ENCODE peak calls at places on chromosome 15, in nine cellular contexts. M, R, O, L, E, B, S, U and G are unnamed samples.

GRCh38 chr15:48493084-48493762 is 152.3 kb downstream of the FBN1 start:
- DNase-seq in B (no peak), M (no peak), U (no peak), R (no peak), S (no peak), L (no peak), O (peak), E (no peak), G (no peak)

GRCh38 chr15:30877070-30877469 is 26.6 kb upstream of the FAN1 start:
- DNase-seq in E (no peak), O (no peak), L (no peak), M (peak), B (no peak), R (no peak), S (no peak), U (no peak), G (no peak)

GRCh38 chr15:66670198-66670597 is 31.8 kb upstream of the SMAD6 start:
- DNase-seq in L (no peak), R (no peak), U (no peak), O (no peak), E (no peak), S (no peak), M (no peak), B (no peak), G (no peak)

GRCh38 chr15:80693682-80694623 is 1.2 kb upstream of the ABHD17C start:
- DNase-seq in S (no peak), M (peak), U (peak), R (peak), L (no peak), O (peak), B (no peak), E (no peak), G (no peak)

GRCh38 chr15:85527907-85528306 is 147.5 kb downstream of the AKAP13 start:
- DNase-seq in L (no peak), O (peak), S (peak), B (no peak), M (no peak), U (no peak), E (no peak), R (no peak), G (peak)

GRCh38 chr15:96276438-96277210 is 53.9 kb upstream of the NR2F2 start:
- DNase-seq in B (no peak), L (no peak), O (peak), U (no peak), R (no peak), S (no peak), E (no peak), M (no peak), G (no peak)

GRCh38 chr15:69543681-69544080 is 91.1 kb downstream of the RPLP1 start:
- DNase-seq in R (no peak), B (no peak), M (no peak), U (no peak), O (no peak), L (no peak), E (no peak), S (no peak), G (no peak)

GRCh38 chr15:66798426-66799061 is 96.5 kb downstream of the SMAD6 start:
- DNase-seq in R (no peak), B (no peak), U (no peak), M (no peak), S (no peak), E (no peak), L (no peak), O (peak), G (no peak)

GRCh38 chr15:80343610-80344009 is 60.6 kb upstream of the ARNT2 start:
- DNase-seq in B (no peak), R (peak), E (no peak), O (no peak), S (peak), U (peak), M (peak), L (peak), G (no peak)

GRCh38 chr15:51470512-51470911 is 129.1 kb downstream of the GLDN start:
- DNase-seq in O (no peak), E (no peak), S (no peak), U (no peak), B (no peak), L (no peak), M (no peak), R (no peak), G (no peak)

GRCh38 chr15:74176262-74177208 is 3.0 kb downstream of the ISLR start:
- DNase-seq in U (no peak), E (no peak), O (no peak), L (peak), M (no peak), S (no peak), B (no peak), R (no peak), G (no peak)

GRCh38 chr15:100016632-100017031 is 283.4 kb upstream of the LYSMD4 start:
- DNase-seq in O (no peak), R (no peak), B (no peak), E (no peak), U (no peak), L (no peak), S (no peak), M (no peak), G (no peak)

GRCh38 chr15:33201376-33202189 is 7.1 kb upstream of the FMN1 start:
- DNase-seq in E (peak), B (no peak), U (peak), R (peak), M (peak), O (peak), S (peak), L (no peak), G (no peak)
- H3K27ac ChIP-seq in E (no peak), B (no peak), U (no peak), R (peak), M (peak), O (no peak), S (peak), L (no peak), G (no peak)

GRCh38 chr15:39581501-39582285 is 814 bp downstream of the THBS1 start:
- DNase-seq in O (peak), M (peak), B (no peak), R (peak), L (peak), U (peak), S (peak), E (no peak), G (no peak)

GRCh38 chr15:39580630-39581500 is at the start of gene THBS1:
- DNase-seq in M (peak), R (peak), U (peak), S (peak), E (no peak), B (no peak), O (peak), L (peak), G (peak)

GRCh38 chr15:39580117-39580629 is 706 bp upstream of the THBS1 start:
- DNase-seq in S (peak), B (no peak), O (peak), M (peak), U (peak), R (peak), L (peak), E (peak), G (peak)

GRCh38 chr15:39578851-39579486 is 1.9 kb upstream of the THBS1 start:
- DNase-seq in L (no peak), S (no peak), E (no peak), U (no peak), O (peak), B (no peak), R (no peak), M (no peak), G (no peak)

GRCh38 chr15:39579487-39580116 is 1.3 kb upstream of the THBS1 start:
- DNase-seq in B (no peak), S (peak), R (peak), O (peak), E (no peak), L (peak), M (peak), U (peak), G (peak)
- H3K27ac ChIP-seq in B (no peak), S (peak), R (peak), O (peak), E (no peak), L (peak), M (peak), U (peak), G (no peak)

DNA sequence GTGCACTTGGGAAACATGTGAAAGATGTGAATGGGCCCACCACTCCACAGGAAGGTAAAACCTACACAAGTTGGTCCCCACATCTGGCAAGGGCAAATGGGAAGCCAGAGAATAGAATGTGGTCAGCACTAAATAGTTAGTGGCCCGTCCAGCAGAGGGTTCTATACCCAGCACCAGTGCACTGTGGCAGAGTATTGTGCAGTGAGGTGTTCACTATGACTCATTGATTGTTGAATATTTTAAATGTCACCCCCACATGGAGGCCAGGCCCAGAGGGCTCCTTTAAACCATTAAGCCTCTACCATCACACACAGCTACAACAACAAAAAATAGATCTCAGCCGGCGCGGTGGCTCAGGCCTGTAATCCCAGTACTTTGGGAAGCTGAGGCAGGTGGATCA is 11.7 kb downstream of the FRMD5 start:
- DNase-seq in S (no peak), B (no peak), U (no peak), M (no peak), O (no peak), R (no peak), E (no peak), L (no peak), G (no peak)
- H3K27ac ChIP-seq in S (no peak), B (no peak), U (no peak), M (no peak), O (no peak), R (no peak), E (no peak), L (no peak), G (no peak)

GRCh38 chr15:62857411-62857853 is 185.1 kb upstream of the TPM1 start:
- DNase-seq in U (no peak), S (no peak), L (no peak), R (no peak), O (no peak), E (no peak), B (no peak), M (no peak), G (no peak)
- H3K27ac ChIP-seq in U (peak), S (no peak), L (no peak), R (no peak), O (no peak), E (no peak), B (no peak), M (no peak), G (no peak)

GRCh38 chr15:40706121-40706520 is 11.1 kb downstream of the RAD51 start:
- DNase-seq in U (no peak), L (no peak), E (no peak), B (no peak), M (peak), O (no peak), R (no peak), S (peak), G (no peak)
- H3K27ac ChIP-seq in U (no peak), L (no peak), E (no peak), B (no peak), M (no peak), O (no peak), R (no peak), S (no peak), G (no peak)

GRCh38 chr15:37095197-37095992 is 5.0 kb downstream of the MEIS2 start:
- DNase-seq in M (no peak), E (no peak), B (no peak), U (no peak), L (peak), O (peak), S (peak), R (no peak), G (no peak)
- H3K27ac ChIP-seq in M (peak), E (no peak), B (peak), U (peak), L (peak), O (peak), S (peak), R (peak), G (no peak)

GRCh38 chr15:72237286-72238224 is 6.6 kb upstream of the PKM start:
- DNase-seq in O (peak), U (peak), S (peak), L (no peak), B (no peak), R (peak), M (peak), E (peak), G (peak)

GRCh38 chr15:72233759-72234158 is 2.8 kb upstream of the PKM start:
- DNase-seq in L (no peak), E (no peak), S (no peak), M (no peak), R (no peak), O (no peak), B (no peak), U (no peak), G (no peak)

GRCh38 chr15:72238586-72238985 is 7.6 kb upstream of the PKM start:
- DNase-seq in E (no peak), B (no peak), U (no peak), O (no peak), M (no peak), L (no peak), S (no peak), R (no peak), G (no peak)

GRCh38 chr15:72235298-72235697 is 4.3 kb upstream of the PKM start:
- DNase-seq in L (no peak), S (no peak), B (no peak), M (no peak), O (no peak), U (no peak), R (no peak), E (no peak), G (no peak)

GRCh38 chr15:72236381-72237285 is 5.6 kb upstream of the PKM start:
- DNase-seq in S (no peak), B (no peak), E (no peak), M (no peak), L (no peak), U (no peak), O (no peak), R (no peak), G (no peak)
- H3K27ac ChIP-seq in S (peak), B (no peak), E (no peak), M (peak), L (no peak), U (no peak), O (peak), R (peak), G (peak)

DNA sequence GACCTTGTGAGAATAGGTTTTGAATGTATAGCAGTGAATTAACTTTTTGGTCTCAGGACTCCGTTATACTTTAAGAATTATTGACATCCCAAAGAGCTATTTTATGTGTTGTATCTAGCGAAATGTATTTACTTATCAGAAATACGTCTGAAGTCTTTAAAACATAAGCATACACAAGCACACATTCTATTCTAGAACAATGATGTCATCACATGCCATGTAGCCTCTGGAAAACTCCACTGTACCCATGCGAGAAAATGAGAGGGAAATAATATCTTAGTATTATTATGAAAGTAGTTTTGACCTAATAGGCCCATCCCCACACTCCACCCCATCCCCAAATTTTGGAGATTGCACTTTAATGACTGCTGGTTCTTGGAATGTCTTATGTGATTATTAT is 1.5 kb downstream of the POLR2M start:
- DNase-seq in R (no peak), U (no peak), E (no peak), S (no peak), L (no peak), O (peak), B (no peak), M (peak), G (no peak)
- H3K27ac ChIP-seq in R (peak), U (peak), E (peak), S (peak), L (peak), O (peak), B (peak), M (no peak), G (peak)